ENCODE peak calls at places on chromosomes 7 and 10, in four cellular contexts. R is ascending aorta, E is astrocyte of the cerebellum, H is immature natural killer cell. M is an unnamed sample.

GRCh38 chr7:13117103-13117502 is 429.7 kb downstream of the ARL4A start:
- DNase-seq in H (no peak), E (no peak), R (no peak), M (no peak)

GRCh38 chr10:108147346-108147745 is 982.8 kb upstream of the SORCS1 start:
- DNase-seq in H (no peak), E (no peak), R (no peak), M (no peak)

GRCh38 chr10:70964281-70964680 is 75.9 kb upstream of the PCBD1 start:
- DNase-seq in E (no peak), R (no peak), H (no peak), M (no peak)

GRCh38 chr10:28551086-28551485 is 18.2 kb downstream of the WAC start:
- DNase-seq in E (no peak), R (no peak), H (no peak), M (no peak)

GRCh38 chr7:128387663-128388485 is 21.9 kb downstream of the IMPDH1 start:
- DNase-seq in H (peak; percentile 50), R (peak; percentile 90), E (peak; percentile 53), M (peak; percentile 94)

GRCh38 chr7:106866298-106867281 is 1.5 kb downstream of the PIK3CG start:
- DNase-seq in E (no peak), H (peak; percentile 42), R (no peak), M (no peak)

GRCh38 chr7:25407932-25408480 is 179.7 kb upstream of the NPVF start:
- DNase-seq in E (no peak), R (no peak), H (no peak), M (no peak)

GRCh38 chr7:41869596-41869995 is 166.7 kb upstream of the INHBA start:
- DNase-seq in R (no peak), E (no peak), H (no peak), M (no peak)

GRCh38 chr7:90698616-90699015 is 102.5 kb downstream of the CDK14 start:
- DNase-seq in E (no peak), R (no peak), H (no peak), M (no peak)

GRCh38 chr7:18086165-18087030 is 58.8 kb upstream of the PRPS1L1 start:
- DNase-seq in H (no peak), R (peak; percentile 69), E (no peak), M (peak; percentile 55)

M was measured in islet precursor cell.